ENCODE peak calls at places on chromosomes 6 and 20, in five cellular contexts. I is GM23248; P is pancreas; N is naive thymus-derived CD4-positive, alpha-beta T cell; C is ovary. Q is an unnamed sample.

GRCh38 chr20:61185841-61186601 is 66.0 kb upstream of the CDH4 start:
- DNase-seq in C (no peak), P (no peak), I (peak; percentile 81), N (no peak), Q (peak; percentile 94)

GRCh38 chr6:106973841-106974336 is 640 bp downstream of the CD24 start:
- DNase-seq in N (no peak), C (no peak), P (peak; percentile 45), I (peak; percentile 4), Q (no peak)

GRCh38 chr6:37967651-37968050 is 148.1 kb downstream of the ZFAND3 start:
- DNase-seq in I (no peak), C (no peak), P (no peak), N (no peak), Q (no peak)

GRCh38 chr6:6725834-6726194 is 137.3 kb downstream of the LY86 start:
- DNase-seq in P (no peak), C (no peak), N (no peak), I (no peak), Q (no peak)

GRCh38 chr6:121223930-121224329 is 110.3 kb downstream of the TBC1D32 start:
- DNase-seq in N (no peak), C (no peak), P (no peak), I (no peak), Q (no peak)

GRCh38 chr20:14775778-14776177 is 438.4 kb upstream of the FLRT3 start:
- DNase-seq in N (no peak), P (peak; percentile 20), C (no peak), I (peak; percentile 93), Q (no peak)

GRCh38 chr6:130996635-130997034 is 66.4 kb downstream of the EPB41L2 start:
- DNase-seq in I (no peak), C (no peak), N (no peak), P (no peak), Q (no peak)

GRCh38 chr6:36805917-36806316 is 33.3 kb downstream of the CPNE5 start:
- DNase-seq in P (no peak), I (no peak), N (no peak), C (no peak), Q (no peak)

GRCh38 chr6:55212147-55212546 is 37.8 kb downstream of the HCRTR2 start:
- DNase-seq in I (no peak), C (no peak), N (no peak), P (no peak), Q (no peak)

GRCh38 chr20:49424536-49424935 is 57.9 kb downstream of the KCNB1 start:
- DNase-seq in I (peak; percentile 15), N (no peak), P (no peak), C (no peak), Q (no peak)

GRCh38 chr6:827431-827830 is 134.5 kb upstream of the EXOC2 start:
- DNase-seq in C (no peak), I (no peak), N (no peak), P (no peak), Q (no peak)

GRCh38 chr6:26187981-26188635 is 100.9 kb downstream of the HFE start:
- DNase-seq in I (peak; percentile 78), P (no peak), C (peak; percentile 54), N (no peak), Q (no peak)

GRCh38 chr20:23164176-23164601 is 78.1 kb upstream of the CD93 start:
- DNase-seq in C (no peak), N (no peak), P (no peak), I (no peak), Q (no peak)

GRCh38 chr20:52828199-52828598 is 144.0 kb upstream of the TSHZ2 start:
- DNase-seq in I (peak; percentile 34), N (no peak), C (no peak), P (no peak), Q (no peak)

GRCh38 chr6:52233975-52234823 is 10.1 kb downstream of the IL17F start:
- DNase-seq in N (no peak), C (no peak), I (peak; percentile 84), P (peak; percentile 47), Q (peak; percentile 41)

GRCh38 chr20:3803289-3803688 is 7.2 kb downstream of the CDC25B start:
- DNase-seq in C (no peak), N (no peak), P (no peak), I (no peak), Q (no peak)

GRCh38 chr20:47578543-47578942 is 76.9 kb downstream of the NCOA3 start:
- DNase-seq in I (no peak), P (no peak), C (peak; percentile 35), N (no peak), Q (no peak)

GRCh38 chr20:47574616-47575401 is 73.1 kb downstream of the NCOA3 start:
- DNase-seq in P (no peak), C (no peak), N (no peak), I (no peak), Q (no peak)

GRCh38 chr20:47573586-47573985 is 71.9 kb downstream of the NCOA3 start:
- DNase-seq in I (no peak), C (no peak), N (no peak), P (no peak), Q (no peak)

GRCh38 chr20:47577271-47577670 is 75.6 kb downstream of the NCOA3 start:
- DNase-seq in N (no peak), I (no peak), P (no peak), C (no peak), Q (no peak)

DNA sequence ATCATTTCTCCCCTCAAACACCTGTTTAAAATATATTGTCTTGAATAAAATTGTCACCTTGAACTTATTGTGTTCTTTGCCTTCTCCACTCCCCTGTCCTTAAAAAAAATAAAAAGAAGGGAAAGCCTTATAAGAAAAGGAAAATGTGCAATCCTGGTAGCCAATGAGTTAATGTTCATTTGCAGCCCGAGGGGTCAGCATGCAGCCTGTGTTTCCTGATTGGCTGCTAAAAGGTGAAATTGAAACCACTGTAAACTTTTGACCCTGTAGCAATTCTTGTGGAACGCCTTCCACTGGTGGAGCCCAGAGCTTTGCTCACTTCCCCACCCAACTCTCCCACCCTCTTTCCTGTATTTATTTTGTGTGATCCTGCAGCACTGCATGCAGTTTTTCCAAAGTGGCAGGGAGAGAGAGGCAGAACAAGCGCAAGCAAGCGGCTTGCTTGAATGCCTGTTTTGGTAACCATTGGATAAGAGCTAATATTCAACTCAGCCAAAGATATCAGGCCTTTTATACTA is 74.9 kb downstream of the NCOA3 start:
- DNase-seq in C (peak; percentile 52), I (peak; percentile 74), N (no peak), P (peak; percentile 58), Q (peak; percentile 54)
- H3K27ac ChIP-seq in C (peak overlapping the region; percentile 60), I (peak overlapping the region; percentile 33), N (no peak overlapping the region), P (peak overlapping the region; percentile 59), Q (peak overlapping the region; percentile 5)

GRCh38 chr6:108165714-108166663 is at the start of gene NR2E1:
- DNase-seq in N (no peak), I (peak; percentile 23), C (no peak), P (no peak), Q (no peak)
- H3K4me3 ChIP-seq in N (no peak within 1 kb of the TSS), I (no peak within 1 kb of the TSS), C (no peak within 1 kb of the TSS), P (peak within 1 kb of the TSS; percentile 4), Q (peak within 1 kb of the TSS; percentile 31)

DNA sequence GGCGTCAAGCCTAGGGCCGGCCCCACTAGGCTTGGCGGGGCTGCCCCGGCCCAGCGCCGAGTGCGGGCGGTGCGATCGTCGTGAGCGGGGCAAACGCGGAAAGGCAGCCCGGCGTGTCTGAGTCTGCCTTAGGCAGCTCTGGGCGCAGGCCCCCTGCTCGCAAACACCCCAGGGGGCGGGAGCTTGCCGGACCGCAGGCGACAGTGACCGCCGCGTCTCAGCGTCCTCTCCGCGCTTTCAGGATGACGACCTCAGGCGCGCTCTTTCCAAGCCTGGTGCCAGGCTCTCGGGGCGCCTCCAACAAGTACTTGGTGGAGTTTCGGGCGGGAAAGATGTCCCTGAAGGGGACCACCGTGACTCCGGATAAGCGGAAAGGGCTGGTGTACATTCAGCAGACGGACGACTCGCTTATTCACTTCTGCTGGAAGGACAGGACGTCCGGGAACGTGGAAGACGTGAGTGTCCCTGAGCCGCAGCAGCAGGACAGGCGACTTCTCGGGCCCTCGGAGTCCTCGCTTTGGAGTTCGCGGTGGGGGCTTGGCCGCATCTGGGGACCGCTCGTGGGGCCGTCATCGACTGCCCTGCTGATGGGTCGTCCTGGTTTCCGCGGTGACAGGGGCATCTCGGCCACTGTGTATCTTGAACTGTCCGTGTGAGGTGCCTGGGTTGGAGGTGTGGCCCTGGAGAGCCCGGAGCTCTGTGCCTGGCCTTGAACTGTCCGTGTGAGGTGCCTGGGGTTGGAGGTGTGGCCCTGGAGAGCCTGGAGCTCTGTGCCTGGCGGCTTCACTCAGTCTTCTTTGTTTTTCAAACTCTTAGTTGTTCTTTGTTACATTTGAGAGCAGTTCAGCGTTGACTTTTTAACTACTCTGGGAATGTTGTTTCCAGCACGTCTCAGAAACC is 780 bp downstream of the ADRM1 start:
- DNase-seq in P (no peak), N (no peak), I (peak; percentile 61), C (no peak), Q (no peak)
- H3K9me3 ChIP-seq in P (no peaks in the 10 kb centered on the region), N (no peaks in the 10 kb centered on the region), I (no peaks in the 10 kb centered on the region), C (no peaks in the 10 kb centered on the region), Q (no peaks in the 10 kb centered on the region)

GRCh38 chr6:47241742-47242482 is 67.8 kb downstream of the TNFRSF21 start:
- DNase-seq in N (no peak), C (no peak), I (peak; percentile 14), P (no peak), Q (no peak)
- H3K27ac ChIP-seq in N (no peak overlapping the region), C (peak overlapping the region; percentile 11), I (peak overlapping the region; percentile 54), P (peak overlapping the region; percentile 65), Q (no peak overlapping the region)

GRCh38 chr6:133392641-133393040 is 151.5 kb downstream of the EYA4 start:
- DNase-seq in I (no peak), P (no peak), C (no peak), N (no peak), Q (no peak)

GRCh38 chr6:133396225-133396624 is 155.1 kb downstream of the EYA4 start:
- DNase-seq in N (no peak), P (no peak), I (no peak), C (no peak), Q (no peak)

GRCh38 chr6:133396630-133397335 is 155.6 kb downstream of the EYA4 start:
- DNase-seq in I (peak; percentile 3), N (no peak), P (no peak), C (no peak), Q (no peak)

GRCh38 chr6:133393891-133394290 is 152.7 kb downstream of the EYA4 start:
- DNase-seq in N (no peak), I (no peak), P (no peak), C (no peak), Q (no peak)

GRCh38 chr6:133394630-133395029 is 153.5 kb downstream of the EYA4 start:
- DNase-seq in N (no peak), P (no peak), I (no peak), C (no peak), Q (no peak)
- H3K4me3 ChIP-seq in N (no peak overlapping the region), P (no peak overlapping the region), I (no peak overlapping the region), C (no peak overlapping the region), Q (no peak overlapping the region)

GRCh38 chr20:15940127-15940526 is 633.1 kb downstream of the KIF16B start:
- DNase-seq in C (no peak), N (no peak), I (no peak), P (no peak), Q (no peak)
- H3K9me3 ChIP-seq in C (no peaks in the 10 kb centered on the region), N (no peaks in the 10 kb centered on the region), I (no peaks in the 10 kb centered on the region), P (no peaks in the 10 kb centered on the region), Q (no peaks in the 10 kb centered on the region)